ENCODE peak calls at places on chromosome 4, in eight cellular contexts. One of them, this sample, is unnamed.

GRCh38 chr4:141890279-141890678 is 253.9 kb downstream of the IL15 start:
- DNase-seq in SK-MEL-5: peak
- DNase-seq in HT-29: peak
- DNase-seq in KG1: no peak
- DNase-seq in RPMI7951: no peak
- DNase-seq in naive thymus-derived CD8-positive, alpha-beta T cell: no peak
- DNase-seq in renal cortical epithelial cell: no peak
- DNase-seq in NCI-H2171 treated with DMSO at 0.1 percent for 48 hours: no peak
- DNase-seq in this sample: no peak

GRCh38 chr4:105644270-105644669 is 64.2 kb downstream of the INTS12 start:
- DNase-seq in SK-MEL-5: peak
- DNase-seq in RPMI7951: no peak
- DNase-seq in NCI-H2171 treated with DMSO at 0.1 percent for 48 hours: peak
- DNase-seq in renal cortical epithelial cell: peak
- DNase-seq in KG1: no peak
- DNase-seq in naive thymus-derived CD8-positive, alpha-beta T cell: no peak
- DNase-seq in HT-29: no peak
- DNase-seq in this sample: no peak

GRCh38 chr4:139655116-139655515 is 10.5 kb upstream of the MGST2 start:
- DNase-seq in naive thymus-derived CD8-positive, alpha-beta T cell: no peak
- DNase-seq in KG1: peak
- DNase-seq in RPMI7951: peak
- DNase-seq in SK-MEL-5: peak
- DNase-seq in renal cortical epithelial cell: peak
- DNase-seq in NCI-H2171 treated with DMSO at 0.1 percent for 48 hours: peak
- DNase-seq in HT-29: peak
- DNase-seq in this sample: no peak

GRCh38 chr4:84582988-84583870 is at the start of gene CDS1:
- DNase-seq in KG1: no peak
- DNase-seq in renal cortical epithelial cell: no peak
- DNase-seq in SK-MEL-5: no peak
- DNase-seq in RPMI7951: no peak
- DNase-seq in HT-29: peak
- DNase-seq in NCI-H2171 treated with DMSO at 0.1 percent for 48 hours: peak
- DNase-seq in naive thymus-derived CD8-positive, alpha-beta T cell: no peak
- DNase-seq in this sample: no peak

GRCh38 chr4:748461-748860 is 42.8 kb downstream of the PCGF3 start:
- DNase-seq in SK-MEL-5: no peak
- DNase-seq in HT-29: no peak
- DNase-seq in NCI-H2171 treated with DMSO at 0.1 percent for 48 hours: no peak
- DNase-seq in naive thymus-derived CD8-positive, alpha-beta T cell: no peak
- DNase-seq in RPMI7951: no peak
- DNase-seq in KG1: no peak
- DNase-seq in renal cortical epithelial cell: no peak
- DNase-seq in this sample: no peak

GRCh38 chr4:20253799-20254409 is 2.2 kb downstream of the SLIT2 start:
- DNase-seq in KG1: no peak
- DNase-seq in SK-MEL-5: no peak
- DNase-seq in naive thymus-derived CD8-positive, alpha-beta T cell: no peak
- DNase-seq in renal cortical epithelial cell: no peak
- DNase-seq in RPMI7951: peak
- DNase-seq in NCI-H2171 treated with DMSO at 0.1 percent for 48 hours: no peak
- DNase-seq in HT-29: no peak
- DNase-seq in this sample: no peak

GRCh38 chr4:121951570-121952110 is at the start of gene TRPC3:
- DNase-seq in RPMI7951: peak
- DNase-seq in renal cortical epithelial cell: no peak
- DNase-seq in SK-MEL-5: no peak
- DNase-seq in HT-29: no peak
- DNase-seq in naive thymus-derived CD8-positive, alpha-beta T cell: peak
- DNase-seq in KG1: no peak
- DNase-seq in NCI-H2171 treated with DMSO at 0.1 percent for 48 hours: no peak
- DNase-seq in this sample: no peak

GRCh38 chr4:6961496-6962210 is 52.0 kb downstream of the TBC1D14 start:
- DNase-seq in naive thymus-derived CD8-positive, alpha-beta T cell: no peak
- DNase-seq in NCI-H2171 treated with DMSO at 0.1 percent for 48 hours: no peak
- DNase-seq in HT-29: no peak
- DNase-seq in KG1: no peak
- DNase-seq in SK-MEL-5: no peak
- DNase-seq in renal cortical epithelial cell: no peak
- DNase-seq in RPMI7951: no peak
- DNase-seq in this sample: no peak

GRCh38 chr4:166143227-166143626 is 270.2 kb downstream of the TLL1 start:
- DNase-seq in HT-29: no peak
- DNase-seq in SK-MEL-5: peak
- DNase-seq in KG1: no peak
- DNase-seq in naive thymus-derived CD8-positive, alpha-beta T cell: no peak
- DNase-seq in renal cortical epithelial cell: no peak
- DNase-seq in RPMI7951: peak
- DNase-seq in NCI-H2171 treated with DMSO at 0.1 percent for 48 hours: no peak
- DNase-seq in this sample: no peak

GRCh38 chr4:94131212-94131611 is 76.5 kb upstream of the SMARCAD1 start:
- DNase-seq in KG1: no peak
- DNase-seq in NCI-H2171 treated with DMSO at 0.1 percent for 48 hours: no peak
- DNase-seq in SK-MEL-5: no peak
- DNase-seq in renal cortical epithelial cell: no peak
- DNase-seq in naive thymus-derived CD8-positive, alpha-beta T cell: no peak
- DNase-seq in RPMI7951: no peak
- DNase-seq in HT-29: no peak
- DNase-seq in this sample: no peak

GRCh38 chr4:6123976-6124375 is 76.4 kb downstream of the JAKMIP1 start:
- DNase-seq in HT-29: no peak
- DNase-seq in KG1: no peak
- DNase-seq in RPMI7951: no peak
- DNase-seq in NCI-H2171 treated with DMSO at 0.1 percent for 48 hours: no peak
- DNase-seq in naive thymus-derived CD8-positive, alpha-beta T cell: no peak
- DNase-seq in renal cortical epithelial cell: no peak
- DNase-seq in SK-MEL-5: no peak
- DNase-seq in this sample: no peak

GRCh38 chr4:16289872-16290554 is 63.7 kb upstream of the TAPT1 start:
- DNase-seq in HT-29: peak
- DNase-seq in KG1: peak
- DNase-seq in RPMI7951: peak
- DNase-seq in renal cortical epithelial cell: peak
- DNase-seq in SK-MEL-5: peak
- DNase-seq in NCI-H2171 treated with DMSO at 0.1 percent for 48 hours: peak
- DNase-seq in naive thymus-derived CD8-positive, alpha-beta T cell: no peak
- DNase-seq in this sample: peak

GRCh38 chr4:137310156-137310555 is 222.1 kb downstream of the PCDH18 start:
- DNase-seq in SK-MEL-5: no peak
- DNase-seq in RPMI7951: peak
- DNase-seq in HT-29: no peak
- DNase-seq in naive thymus-derived CD8-positive, alpha-beta T cell: no peak
- DNase-seq in NCI-H2171 treated with DMSO at 0.1 percent for 48 hours: no peak
- DNase-seq in renal cortical epithelial cell: no peak
- DNase-seq in KG1: no peak
- DNase-seq in this sample: no peak

GRCh38 chr4:121220698-121221097 is 56.6 kb upstream of the TNIP3 start:
- DNase-seq in HT-29: no peak
- DNase-seq in SK-MEL-5: no peak
- DNase-seq in KG1: no peak
- DNase-seq in naive thymus-derived CD8-positive, alpha-beta T cell: no peak
- DNase-seq in NCI-H2171 treated with DMSO at 0.1 percent for 48 hours: no peak
- DNase-seq in RPMI7951: no peak
- DNase-seq in renal cortical epithelial cell: no peak
- DNase-seq in this sample: no peak

GRCh38 chr4:112225157-112225556 is 6.4 kb upstream of the AP1AR start:
- DNase-seq in naive thymus-derived CD8-positive, alpha-beta T cell: no peak
- DNase-seq in HT-29: no peak
- DNase-seq in SK-MEL-5: no peak
- DNase-seq in NCI-H2171 treated with DMSO at 0.1 percent for 48 hours: no peak
- DNase-seq in KG1: no peak
- DNase-seq in RPMI7951: no peak
- DNase-seq in renal cortical epithelial cell: no peak
- DNase-seq in this sample: no peak

GRCh38 chr4:150827226-150827625 is 187.9 kb downstream of the LRBA start:
- DNase-seq in SK-MEL-5: no peak
- DNase-seq in RPMI7951: no peak
- DNase-seq in naive thymus-derived CD8-positive, alpha-beta T cell: no peak
- DNase-seq in KG1: no peak
- DNase-seq in renal cortical epithelial cell: no peak
- DNase-seq in NCI-H2171 treated with DMSO at 0.1 percent for 48 hours: no peak
- DNase-seq in HT-29: no peak
- DNase-seq in this sample: no peak

GRCh38 chr4:22514001-22514400 is 1.9 kb downstream of the ADGRA3 start:
- DNase-seq in RPMI7951: peak
- DNase-seq in NCI-H2171 treated with DMSO at 0.1 percent for 48 hours: no peak
- DNase-seq in renal cortical epithelial cell: peak
- DNase-seq in HT-29: peak
- DNase-seq in SK-MEL-5: peak
- DNase-seq in KG1: no peak
- DNase-seq in naive thymus-derived CD8-positive, alpha-beta T cell: no peak
- DNase-seq in this sample: peak